ENCODE peak calls at places on chromosomes 16 and 17, in eight cellular contexts. One of them, this sample, is unnamed.

GRCh38 chr16:15874745-15875314 is 13.6 kb downstream of the CEP20 start:
- DNase-seq in GM19239: no peak
- DNase-seq in fibroblast of gingiva: peak; percentile 78
- DNase-seq in neural progenitor cell: peak; percentile 70
- DNase-seq in activated naive CD8-positive, alpha-beta T cell treated with anti-CD3 and anti-CD28 coated beads, Interleukin-2, amount 50 U/mL, for 24 hours: no peak
- DNase-seq in cerebellum: peak; percentile 28
- DNase-seq in sigmoid colon: peak; percentile 83
- DNase-seq in hippocampal formation: peak; percentile 62
- DNase-seq in this sample: peak; percentile 47

GRCh38 chr17:40903129-40903847 is 18.2 kb upstream of the KRT20 start:
- DNase-seq in GM19239: peak; percentile 25
- DNase-seq in fibroblast of gingiva: no peak
- DNase-seq in neural progenitor cell: no peak
- DNase-seq in activated naive CD8-positive, alpha-beta T cell treated with anti-CD3 and anti-CD28 coated beads, Interleukin-2, amount 50 U/mL, for 24 hours: no peak
- DNase-seq in cerebellum: no peak
- DNase-seq in sigmoid colon: no peak
- DNase-seq in hippocampal formation: no peak
- DNase-seq in this sample: no peak

GRCh38 chr16:79509221-79509631 is 91.3 kb downstream of the MAF start:
- DNase-seq in GM19239: no peak
- DNase-seq in fibroblast of gingiva: no peak
- DNase-seq in neural progenitor cell: peak; percentile 24
- DNase-seq in activated naive CD8-positive, alpha-beta T cell treated with anti-CD3 and anti-CD28 coated beads, Interleukin-2, amount 50 U/mL, for 24 hours: no peak
- DNase-seq in cerebellum: peak; percentile 94
- DNase-seq in sigmoid colon: peak; percentile 89
- DNase-seq in hippocampal formation: peak; percentile 69
- DNase-seq in this sample: peak; percentile 14

GRCh38 chr16:2470603-2471015 is 488 bp upstream of the NTN3 start:
- DNase-seq in GM19239: no peak
- DNase-seq in fibroblast of gingiva: no peak
- DNase-seq in neural progenitor cell: no peak
- DNase-seq in activated naive CD8-positive, alpha-beta T cell treated with anti-CD3 and anti-CD28 coated beads, Interleukin-2, amount 50 U/mL, for 24 hours: no peak
- DNase-seq in cerebellum: no peak
- DNase-seq in sigmoid colon: no peak
- DNase-seq in hippocampal formation: no peak
- DNase-seq in this sample: peak; percentile 61

GRCh38 chr16:23072084-23072599 is 77.1 kb downstream of the USP31 start:
- DNase-seq in GM19239: no peak
- DNase-seq in fibroblast of gingiva: no peak
- DNase-seq in neural progenitor cell: no peak
- DNase-seq in activated naive CD8-positive, alpha-beta T cell treated with anti-CD3 and anti-CD28 coated beads, Interleukin-2, amount 50 U/mL, for 24 hours: no peak
- DNase-seq in cerebellum: peak; percentile 25
- DNase-seq in sigmoid colon: peak; percentile 92
- DNase-seq in hippocampal formation: no peak
- DNase-seq in this sample: peak; percentile 23

GRCh38 chr16:15650698-15651161 is 685 bp downstream of the NDE1 start:
- DNase-seq in GM19239: no peak
- DNase-seq in fibroblast of gingiva: peak; percentile 36
- DNase-seq in neural progenitor cell: peak; percentile 60
- DNase-seq in activated naive CD8-positive, alpha-beta T cell treated with anti-CD3 and anti-CD28 coated beads, Interleukin-2, amount 50 U/mL, for 24 hours: peak; percentile 53
- DNase-seq in cerebellum: no peak
- DNase-seq in sigmoid colon: no peak
- DNase-seq in hippocampal formation: no peak
- DNase-seq in this sample: no peak

GRCh38 chr17:60173304-60173807 is 23.6 kb downstream of the CA4 start:
- DNase-seq in GM19239: no peak
- DNase-seq in fibroblast of gingiva: peak; percentile 63
- DNase-seq in neural progenitor cell: no peak
- DNase-seq in activated naive CD8-positive, alpha-beta T cell treated with anti-CD3 and anti-CD28 coated beads, Interleukin-2, amount 50 U/mL, for 24 hours: no peak
- DNase-seq in cerebellum: no peak
- DNase-seq in sigmoid colon: no peak
- DNase-seq in hippocampal formation: no peak
- DNase-seq in this sample: peak; percentile 25

GRCh38 chr17:10557422-10557821 is 8.0 kb upstream of the MYH2 start:
- DNase-seq in GM19239: no peak
- DNase-seq in fibroblast of gingiva: no peak
- DNase-seq in neural progenitor cell: no peak
- DNase-seq in activated naive CD8-positive, alpha-beta T cell treated with anti-CD3 and anti-CD28 coated beads, Interleukin-2, amount 50 U/mL, for 24 hours: no peak
- DNase-seq in cerebellum: no peak
- DNase-seq in sigmoid colon: no peak
- DNase-seq in hippocampal formation: no peak
- DNase-seq in this sample: no peak

GRCh38 chr17:67377727-67378443 is 804 bp downstream of the PITPNC1 start:
- DNase-seq in GM19239: peak; percentile 52
- DNase-seq in fibroblast of gingiva: peak; percentile 47
- DNase-seq in neural progenitor cell: peak; percentile 74
- DNase-seq in activated naive CD8-positive, alpha-beta T cell treated with anti-CD3 and anti-CD28 coated beads, Interleukin-2, amount 50 U/mL, for 24 hours: peak; percentile 62
- DNase-seq in cerebellum: peak; percentile 45
- DNase-seq in sigmoid colon: peak; percentile 77
- DNase-seq in hippocampal formation: no peak
- DNase-seq in this sample: peak; percentile 88